ENCODE peak calls at places on chromosomes 5 and 9, in nine cellular contexts. One of them, this sample, is unnamed. For H3K36me3, the result is how much of the 10 kb centered on the place peaks cover.

GRCh38 chr5:62938927-62939326 is 360.3 kb downstream of the LRRC70 start:
- DNase-seq in body of pancreas: no peak
- DNase-seq in astrocyte: no peak
- DNase-seq in esophagus muscularis mucosa: no peak
- DNase-seq in adipocyte: no peak
- DNase-seq in kidney epithelial cell: no peak
- DNase-seq in mesenchymal stem cell: peak
- DNase-seq in heart left ventricle: no peak
- DNase-seq in upper lobe of right lung: no peak
- DNase-seq in this sample: no peak

GRCh38 chr5:31614147-31615030 is 24.5 kb upstream of the PDZD2 start:
- DNase-seq in body of pancreas: no peak
- DNase-seq in astrocyte: peak
- DNase-seq in esophagus muscularis mucosa: no peak
- DNase-seq in adipocyte: no peak
- DNase-seq in kidney epithelial cell: no peak
- DNase-seq in mesenchymal stem cell: no peak
- DNase-seq in heart left ventricle: no peak
- DNase-seq in upper lobe of right lung: no peak
- DNase-seq in this sample: no peak

GRCh38 chr9:4489919-4490704 is at the start of gene SLC1A1:
- DNase-seq in body of pancreas: peak
- DNase-seq in astrocyte: peak
- DNase-seq in esophagus muscularis mucosa: peak
- DNase-seq in adipocyte: peak
- DNase-seq in kidney epithelial cell: no peak
- DNase-seq in mesenchymal stem cell: peak
- DNase-seq in heart left ventricle: peak
- DNase-seq in upper lobe of right lung: peak
- DNase-seq in this sample: peak

GRCh38 chr9:86285247-86285646 is 2.9 kb upstream of the ISCA1 start:
- DNase-seq in body of pancreas: no peak
- DNase-seq in astrocyte: no peak
- DNase-seq in esophagus muscularis mucosa: no peak
- DNase-seq in adipocyte: no peak
- DNase-seq in kidney epithelial cell: no peak
- DNase-seq in mesenchymal stem cell: no peak
- DNase-seq in heart left ventricle: no peak
- DNase-seq in upper lobe of right lung: no peak
- DNase-seq in this sample: no peak

GRCh38 chr5:88660326-88660946 is 222.5 kb downstream of the MEF2C start:
- DNase-seq in body of pancreas: no peak
- DNase-seq in astrocyte: peak
- DNase-seq in esophagus muscularis mucosa: peak
- DNase-seq in adipocyte: no peak
- DNase-seq in kidney epithelial cell: no peak
- DNase-seq in mesenchymal stem cell: peak
- DNase-seq in heart left ventricle: no peak
- DNase-seq in upper lobe of right lung: no peak
- DNase-seq in this sample: no peak

GRCh38 chr9:92328225-92328624 is 2.5 kb downstream of the CENPP start:
- DNase-seq in body of pancreas: no peak
- DNase-seq in astrocyte: peak
- DNase-seq in esophagus muscularis mucosa: no peak
- DNase-seq in adipocyte: peak
- DNase-seq in kidney epithelial cell: no peak
- DNase-seq in mesenchymal stem cell: peak
- DNase-seq in heart left ventricle: no peak
- DNase-seq in upper lobe of right lung: no peak
- DNase-seq in this sample: peak

GRCh38 chr9:36997414-36997813 is 36.7 kb downstream of the PAX5 start:
- DNase-seq in body of pancreas: no peak
- DNase-seq in astrocyte: peak
- DNase-seq in esophagus muscularis mucosa: no peak
- DNase-seq in adipocyte: no peak
- DNase-seq in kidney epithelial cell: no peak
- DNase-seq in mesenchymal stem cell: no peak
- DNase-seq in heart left ventricle: no peak
- DNase-seq in upper lobe of right lung: no peak
- DNase-seq in this sample: no peak

GRCh38 chr5:132136906-132137305 is 63.3 kb downstream of the CSF2 start:
- DNase-seq in body of pancreas: no peak
- DNase-seq in astrocyte: peak
- DNase-seq in esophagus muscularis mucosa: no peak
- DNase-seq in adipocyte: peak
- DNase-seq in kidney epithelial cell: no peak
- DNase-seq in mesenchymal stem cell: no peak
- DNase-seq in heart left ventricle: no peak
- DNase-seq in upper lobe of right lung: no peak
- DNase-seq in this sample: no peak

GRCh38 chr5:60583598-60583997 is 116.4 kb downstream of the DEPDC1B start:
- DNase-seq in body of pancreas: no peak
- DNase-seq in astrocyte: peak
- DNase-seq in esophagus muscularis mucosa: no peak
- DNase-seq in adipocyte: no peak
- DNase-seq in kidney epithelial cell: no peak
- DNase-seq in mesenchymal stem cell: no peak
- DNase-seq in heart left ventricle: no peak
- DNase-seq in upper lobe of right lung: no peak
- DNase-seq in this sample: no peak

GRCh38 chr5:69245031-69245430 is 10.3 kb downstream of the CDK7 start:
- DNase-seq in body of pancreas: no peak
- DNase-seq in astrocyte: no peak
- DNase-seq in esophagus muscularis mucosa: no peak
- DNase-seq in adipocyte: no peak
- DNase-seq in kidney epithelial cell: no peak
- DNase-seq in mesenchymal stem cell: no peak
- DNase-seq in heart left ventricle: no peak
- DNase-seq in upper lobe of right lung: no peak
- DNase-seq in this sample: no peak

GRCh38 chr5:169374761-169375160 is 73.8 kb upstream of the SLIT3 start:
- DNase-seq in body of pancreas: no peak
- DNase-seq in astrocyte: peak
- DNase-seq in esophagus muscularis mucosa: no peak
- DNase-seq in adipocyte: peak
- DNase-seq in kidney epithelial cell: peak
- DNase-seq in mesenchymal stem cell: peak
- DNase-seq in heart left ventricle: no peak
- DNase-seq in upper lobe of right lung: no peak
- DNase-seq in this sample: no peak

GRCh38 chr9:80093695-80094094 is 521.9 kb downstream of the TLE4 start:
- DNase-seq in body of pancreas: no peak
- DNase-seq in astrocyte: no peak
- DNase-seq in esophagus muscularis mucosa: no peak
- DNase-seq in adipocyte: no peak
- DNase-seq in kidney epithelial cell: no peak
- DNase-seq in mesenchymal stem cell: no peak
- DNase-seq in heart left ventricle: no peak
- DNase-seq in upper lobe of right lung: no peak
- DNase-seq in this sample: no peak

GRCh38 chr9:28365020-28365640 is 791.8 kb upstream of the C9orf72 start:
- DNase-seq in body of pancreas: no peak
- DNase-seq in astrocyte: no peak
- DNase-seq in esophagus muscularis mucosa: no peak
- DNase-seq in adipocyte: no peak
- DNase-seq in kidney epithelial cell: no peak
- DNase-seq in mesenchymal stem cell: peak
- DNase-seq in heart left ventricle: no peak
- DNase-seq in upper lobe of right lung: no peak
- DNase-seq in this sample: no peak

GRCh38 chr9:127320122-127320378 is 55.5 kb downstream of the GARNL3 start:
- DNase-seq in body of pancreas: no peak
- DNase-seq in astrocyte: no peak
- DNase-seq in esophagus muscularis mucosa: no peak
- DNase-seq in adipocyte: no peak
- DNase-seq in kidney epithelial cell: no peak
- DNase-seq in mesenchymal stem cell: no peak
- DNase-seq in heart left ventricle: no peak
- DNase-seq in upper lobe of right lung: no peak
- DNase-seq in this sample: no peak

GRCh38 chr9:38008168-38009034 is 60.6 kb downstream of the SHB start:
- DNase-seq in body of pancreas: peak
- DNase-seq in astrocyte: peak
- DNase-seq in esophagus muscularis mucosa: no peak
- DNase-seq in adipocyte: peak
- DNase-seq in kidney epithelial cell: peak
- DNase-seq in mesenchymal stem cell: peak
- DNase-seq in heart left ventricle: no peak
- DNase-seq in upper lobe of right lung: peak
- DNase-seq in this sample: peak

DNA sequence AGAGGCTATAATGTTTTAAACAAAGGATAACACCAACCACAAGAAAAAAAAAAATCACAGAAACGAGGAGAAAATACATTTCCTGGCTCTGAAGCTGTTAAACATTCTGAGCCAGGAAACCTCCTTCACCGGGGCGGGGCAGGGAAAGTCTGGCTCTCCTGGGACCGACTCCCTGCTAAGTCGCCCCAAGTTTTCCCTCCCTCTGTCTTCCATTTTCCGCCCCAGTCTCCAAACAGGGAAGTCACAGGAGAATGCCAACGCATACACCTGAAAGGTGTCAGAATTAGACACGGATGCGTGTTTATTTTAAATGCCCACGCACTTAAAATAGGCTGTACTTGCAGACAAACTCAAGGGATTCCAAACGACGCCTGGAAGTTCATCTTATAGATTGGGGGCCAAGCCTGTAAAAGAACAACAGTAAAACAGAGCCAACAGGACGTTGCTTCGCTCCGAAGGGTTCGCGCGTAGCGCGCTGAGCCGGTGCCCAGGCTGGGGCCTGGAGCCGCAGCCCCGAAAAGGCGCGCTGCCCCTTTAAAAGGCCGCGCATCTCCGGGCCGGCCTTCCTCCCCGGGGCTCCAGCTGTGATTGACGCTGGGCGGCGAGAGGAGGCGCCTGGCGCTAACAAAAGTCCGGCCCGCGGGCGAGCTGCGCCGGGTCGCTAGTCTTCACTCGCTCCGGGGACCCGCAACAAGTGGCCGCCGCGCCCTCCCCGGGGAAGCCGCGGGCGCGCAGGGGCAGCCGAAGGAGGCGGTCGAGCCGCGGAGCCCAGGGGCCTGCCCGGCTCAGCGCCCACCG is at the start of gene FBXL7:
- DNase-seq in body of pancreas: peak
- DNase-seq in astrocyte: peak
- DNase-seq in esophagus muscularis mucosa: peak
- DNase-seq in adipocyte: peak
- DNase-seq in kidney epithelial cell: peak
- DNase-seq in mesenchymal stem cell: peak
- DNase-seq in heart left ventricle: peak
- DNase-seq in upper lobe of right lung: peak
- DNase-seq in this sample: peak
- H3K36me3 ChIP-seq in body of pancreas: under half
- H3K36me3 ChIP-seq in astrocyte: under half
- H3K36me3 ChIP-seq in esophagus muscularis mucosa: under half
- H3K36me3 ChIP-seq in adipocyte: under half
- H3K36me3 ChIP-seq in kidney epithelial cell: under half
- H3K36me3 ChIP-seq in mesenchymal stem cell: under half
- H3K36me3 ChIP-seq in heart left ventricle: under half
- H3K36me3 ChIP-seq in upper lobe of right lung: under half
- H3K36me3 ChIP-seq in this sample: under half

DNA sequence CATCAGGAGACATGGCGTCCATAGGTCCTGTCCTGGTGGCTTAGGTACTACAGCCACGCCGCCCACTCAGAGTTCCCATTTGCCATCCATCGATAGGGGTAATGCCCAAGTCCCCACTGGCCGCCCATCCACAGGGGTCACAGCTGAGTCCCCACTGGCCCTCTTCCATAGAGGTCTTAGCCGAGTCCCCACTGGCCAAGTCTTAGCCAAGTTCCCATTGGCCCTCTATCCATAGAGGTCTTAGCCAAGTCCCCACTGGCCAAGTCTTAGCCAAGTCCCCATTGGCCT is 17.4 kb downstream of the EXOC3 start:
- DNase-seq in body of pancreas: no peak
- DNase-seq in astrocyte: no peak
- DNase-seq in esophagus muscularis mucosa: no peak
- DNase-seq in adipocyte: no peak
- DNase-seq in kidney epithelial cell: no peak
- DNase-seq in mesenchymal stem cell: no peak
- DNase-seq in heart left ventricle: no peak
- DNase-seq in upper lobe of right lung: peak
- DNase-seq in this sample: no peak
- H3K36me3 ChIP-seq in body of pancreas: under half
- H3K36me3 ChIP-seq in astrocyte: under half
- H3K36me3 ChIP-seq in esophagus muscularis mucosa: half or more
- H3K36me3 ChIP-seq in adipocyte: half or more
- H3K36me3 ChIP-seq in kidney epithelial cell: under half
- H3K36me3 ChIP-seq in mesenchymal stem cell: half or more
- H3K36me3 ChIP-seq in heart left ventricle: under half
- H3K36me3 ChIP-seq in upper lobe of right lung: half or more
- H3K36me3 ChIP-seq in this sample: under half

GRCh38 chr9:114341152-114341830 is 11.6 kb downstream of the ORM2 start:
- DNase-seq in body of pancreas: no peak
- DNase-seq in astrocyte: no peak
- DNase-seq in esophagus muscularis mucosa: no peak
- DNase-seq in adipocyte: no peak
- DNase-seq in kidney epithelial cell: no peak
- DNase-seq in mesenchymal stem cell: no peak
- DNase-seq in heart left ventricle: no peak
- DNase-seq in upper lobe of right lung: no peak
- DNase-seq in this sample: no peak
- H3K36me3 ChIP-seq in body of pancreas: under half
- H3K36me3 ChIP-seq in astrocyte: under half
- H3K36me3 ChIP-seq in esophagus muscularis mucosa: half or more
- H3K36me3 ChIP-seq in adipocyte: half or more
- H3K36me3 ChIP-seq in kidney epithelial cell: under half
- H3K36me3 ChIP-seq in mesenchymal stem cell: half or more
- H3K36me3 ChIP-seq in heart left ventricle: under half
- H3K36me3 ChIP-seq in upper lobe of right lung: half or more
- H3K36me3 ChIP-seq in this sample: under half

GRCh38 chr5:23963449-23963848 is 456.0 kb downstream of the PRDM9 start:
- DNase-seq in body of pancreas: no peak
- DNase-seq in astrocyte: no peak
- DNase-seq in esophagus muscularis mucosa: no peak
- DNase-seq in adipocyte: no peak
- DNase-seq in kidney epithelial cell: no peak
- DNase-seq in mesenchymal stem cell: no peak
- DNase-seq in heart left ventricle: no peak
- DNase-seq in upper lobe of right lung: no peak
- DNase-seq in this sample: no peak
- H3K36me3 ChIP-seq in body of pancreas: under half
- H3K36me3 ChIP-seq in astrocyte: under half
- H3K36me3 ChIP-seq in esophagus muscularis mucosa: under half
- H3K36me3 ChIP-seq in adipocyte: under half
- H3K36me3 ChIP-seq in kidney epithelial cell: under half
- H3K36me3 ChIP-seq in mesenchymal stem cell: under half
- H3K36me3 ChIP-seq in heart left ventricle: under half
- H3K36me3 ChIP-seq in upper lobe of right lung: under half
- H3K36me3 ChIP-seq in this sample: under half

This sample was measured in endothelial cell of umbilical vein.